ENCODE peak calls at places on chromosome 17, in four cellular contexts. One of them, this sample, is unnamed.

GRCh38 chr17:7932483-7932891 is 481 bp downstream of the CNTROB start:
- DNase-seq in retina: no peak
- DNase-seq in HEK293T: peak
- DNase-seq in activated T-cell treated with anti-CD3 and anti-CD28 coated beads, Interleukin-2, amount 50 U/mL, for 48 hours: no peak
- DNase-seq in this sample: no peak

GRCh38 chr17:33689725-33690124 is 396.6 kb upstream of the ASIC2 start:
- DNase-seq in HEK293T: no peak
- DNase-seq in activated T-cell treated with anti-CD3 and anti-CD28 coated beads, Interleukin-2, amount 50 U/mL, for 48 hours: no peak
- DNase-seq in retina: no peak
- DNase-seq in this sample: no peak

GRCh38 chr17:41810659-41811548 is 845 bp downstream of the P3H4 start:
- DNase-seq in retina: no peak
- DNase-seq in HEK293T: no peak
- DNase-seq in activated T-cell treated with anti-CD3 and anti-CD28 coated beads, Interleukin-2, amount 50 U/mL, for 48 hours: no peak
- DNase-seq in this sample: no peak

GRCh38 chr17:75182569-75183436 is at the start of gene SUMO2:
- DNase-seq in retina: peak
- DNase-seq in activated T-cell treated with anti-CD3 and anti-CD28 coated beads, Interleukin-2, amount 50 U/mL, for 48 hours: peak
- DNase-seq in HEK293T: peak
- DNase-seq in this sample: no peak

GRCh38 chr17:82686366-82687324 is 11.9 kb downstream of the RAB40B start:
- DNase-seq in retina: no peak
- DNase-seq in HEK293T: no peak
- DNase-seq in activated T-cell treated with anti-CD3 and anti-CD28 coated beads, Interleukin-2, amount 50 U/mL, for 48 hours: no peak
- DNase-seq in this sample: no peak

GRCh38 chr17:45246861-45247428 is 14.9 kb downstream of the SPATA32 start:
- DNase-seq in activated T-cell treated with anti-CD3 and anti-CD28 coated beads, Interleukin-2, amount 50 U/mL, for 48 hours: no peak
- DNase-seq in HEK293T: peak
- DNase-seq in retina: peak
- DNase-seq in this sample: no peak

GRCh38 chr17:66466933-66467367 is 164.5 kb downstream of the PRKCA start:
- DNase-seq in activated T-cell treated with anti-CD3 and anti-CD28 coated beads, Interleukin-2, amount 50 U/mL, for 48 hours: peak
- DNase-seq in HEK293T: no peak
- DNase-seq in retina: no peak
- DNase-seq in this sample: peak

GRCh38 chr17:1002771-1003555 is 6.0 kb downstream of the TIMM22 start:
- DNase-seq in retina: no peak
- DNase-seq in activated T-cell treated with anti-CD3 and anti-CD28 coated beads, Interleukin-2, amount 50 U/mL, for 48 hours: no peak
- DNase-seq in HEK293T: no peak
- DNase-seq in this sample: no peak

GRCh38 chr17:5042152-5043022 is 7.2 kb upstream of the SLC52A1 start:
- DNase-seq in HEK293T: no peak
- DNase-seq in activated T-cell treated with anti-CD3 and anti-CD28 coated beads, Interleukin-2, amount 50 U/mL, for 48 hours: no peak
- DNase-seq in retina: no peak
- DNase-seq in this sample: no peak

GRCh38 chr17:62755139-62755851 is 52.8 kb downstream of the MARCHF10 start:
- DNase-seq in activated T-cell treated with anti-CD3 and anti-CD28 coated beads, Interleukin-2, amount 50 U/mL, for 48 hours: no peak
- DNase-seq in retina: no peak
- DNase-seq in HEK293T: no peak
- DNase-seq in this sample: no peak

GRCh38 chr17:47292206-47292605 is 31.5 kb upstream of the EFCAB13 start:
- DNase-seq in HEK293T: no peak
- DNase-seq in activated T-cell treated with anti-CD3 and anti-CD28 coated beads, Interleukin-2, amount 50 U/mL, for 48 hours: no peak
- DNase-seq in retina: no peak
- DNase-seq in this sample: no peak

GRCh38 chr17:40602445-40603443 is 37.5 kb upstream of the CCR7 start:
- DNase-seq in HEK293T: no peak
- DNase-seq in retina: no peak
- DNase-seq in activated T-cell treated with anti-CD3 and anti-CD28 coated beads, Interleukin-2, amount 50 U/mL, for 48 hours: peak
- DNase-seq in this sample: no peak

GRCh38 chr17:14756469-14756868 is 455.6 kb downstream of the HS3ST3B1 start:
- DNase-seq in HEK293T: no peak
- DNase-seq in activated T-cell treated with anti-CD3 and anti-CD28 coated beads, Interleukin-2, amount 50 U/mL, for 48 hours: no peak
- DNase-seq in retina: no peak
- DNase-seq in this sample: no peak

GRCh38 chr17:60665602-60666001 is 12.0 kb upstream of the BCAS3 start:
- DNase-seq in activated T-cell treated with anti-CD3 and anti-CD28 coated beads, Interleukin-2, amount 50 U/mL, for 48 hours: no peak
- DNase-seq in retina: no peak
- DNase-seq in HEK293T: no peak
- DNase-seq in this sample: no peak

GRCh38 chr17:33273271-33273670 is 19.8 kb downstream of the ASIC2 start:
- DNase-seq in HEK293T: no peak
- DNase-seq in activated T-cell treated with anti-CD3 and anti-CD28 coated beads, Interleukin-2, amount 50 U/mL, for 48 hours: no peak
- DNase-seq in retina: no peak
- DNase-seq in this sample: no peak

GRCh38 chr17:74231846-74232713 is 18.7 kb downstream of the TTYH2 start:
- DNase-seq in HEK293T: no peak
- DNase-seq in retina: no peak
- DNase-seq in activated T-cell treated with anti-CD3 and anti-CD28 coated beads, Interleukin-2, amount 50 U/mL, for 48 hours: no peak
- DNase-seq in this sample: no peak

GRCh38 chr17:16439867-16440351 is 24.5 kb downstream of the TRPV2 start:
- DNase-seq in retina: no peak
- DNase-seq in HEK293T: no peak
- DNase-seq in activated T-cell treated with anti-CD3 and anti-CD28 coated beads, Interleukin-2, amount 50 U/mL, for 48 hours: no peak
- DNase-seq in this sample: no peak

GRCh38 chr17:9729034-9729650 is 62.2 kb downstream of the DHRS7C start:
- DNase-seq in activated T-cell treated with anti-CD3 and anti-CD28 coated beads, Interleukin-2, amount 50 U/mL, for 48 hours: no peak
- DNase-seq in retina: peak
- DNase-seq in HEK293T: peak
- DNase-seq in this sample: no peak

GRCh38 chr17:48791128-48792032 is 25.6 kb downstream of the TTLL6 start:
- DNase-seq in HEK293T: peak
- DNase-seq in retina: peak
- DNase-seq in activated T-cell treated with anti-CD3 and anti-CD28 coated beads, Interleukin-2, amount 50 U/mL, for 48 hours: peak
- DNase-seq in this sample: no peak

GRCh38 chr17:55632893-55633292 is 89.8 kb downstream of the TMEM100 start:
- DNase-seq in retina: no peak
- DNase-seq in HEK293T: no peak
- DNase-seq in activated T-cell treated with anti-CD3 and anti-CD28 coated beads, Interleukin-2, amount 50 U/mL, for 48 hours: no peak
- DNase-seq in this sample: no peak

GRCh38 chr17:34584805-34585416 is 5.5 kb downstream of the TMEM132E start:
- DNase-seq in activated T-cell treated with anti-CD3 and anti-CD28 coated beads, Interleukin-2, amount 50 U/mL, for 48 hours: no peak
- DNase-seq in HEK293T: no peak
- DNase-seq in retina: peak
- DNase-seq in this sample: no peak

GRCh38 chr17:78416311-78416711 is 37.9 kb downstream of the PGS1 start:
- DNase-seq in HEK293T: no peak
- DNase-seq in retina: no peak
- DNase-seq in activated T-cell treated with anti-CD3 and anti-CD28 coated beads, Interleukin-2, amount 50 U/mL, for 48 hours: no peak
- DNase-seq in this sample: no peak

GRCh38 chr17:3534881-3535252 is 22.7 kb downstream of the TRPV3 start:
- DNase-seq in HEK293T: no peak
- DNase-seq in retina: peak
- DNase-seq in activated T-cell treated with anti-CD3 and anti-CD28 coated beads, Interleukin-2, amount 50 U/mL, for 48 hours: no peak
- DNase-seq in this sample: no peak

GRCh38 chr17:60712675-60713074 is 35.0 kb downstream of the BCAS3 start:
- DNase-seq in HEK293T: no peak
- DNase-seq in retina: no peak
- DNase-seq in activated T-cell treated with anti-CD3 and anti-CD28 coated beads, Interleukin-2, amount 50 U/mL, for 48 hours: no peak
- DNase-seq in this sample: no peak

This sample was measured in SIG-M5.